ENCODE peak calls at places on chromosomes 5 and 9, in seven cellular contexts. One of them, this sample, is unnamed.
A peak's percentile ranks its signal among the peaks of the same experiment; 100 is the strongest.

GRCh38 chr9:138097501-138097991 is 220.0 kb downstream of the CACNA1B start:
- DNase-seq in suprapubic skin: peak; percentile 57
- DNase-seq in A549: no peak
- DNase-seq in stomach: peak; percentile 17
- DNase-seq in HCT116: no peak
- DNase-seq in heart left ventricle: no peak
- DNase-seq in tibial nerve: no peak
- DNase-seq in this sample: no peak

GRCh38 chr5:36492998-36493655 is 113.3 kb upstream of the SLC1A3 start:
- DNase-seq in stomach: no peak
- DNase-seq in HCT116: peak; percentile 4
- DNase-seq in tibial nerve: no peak
- DNase-seq in A549: no peak
- DNase-seq in suprapubic skin: no peak
- DNase-seq in heart left ventricle: no peak
- DNase-seq in this sample: no peak

GRCh38 chr5:135482383-135482933 is 30.3 kb upstream of the TIFAB start:
- DNase-seq in HCT116: no peak
- DNase-seq in tibial nerve: no peak
- DNase-seq in heart left ventricle: no peak
- DNase-seq in A549: no peak
- DNase-seq in suprapubic skin: no peak
- DNase-seq in stomach: no peak
- DNase-seq in this sample: no peak

GRCh38 chr9:23739753-23740152 is 86.3 kb downstream of the ELAVL2 start:
- DNase-seq in heart left ventricle: no peak
- DNase-seq in A549: no peak
- DNase-seq in stomach: no peak
- DNase-seq in HCT116: no peak
- DNase-seq in suprapubic skin: no peak
- DNase-seq in tibial nerve: no peak
- DNase-seq in this sample: no peak

GRCh38 chr5:113450366-113451328 is 15.9 kb upstream of the TSSK1B start:
- DNase-seq in tibial nerve: no peak
- DNase-seq in suprapubic skin: no peak
- DNase-seq in heart left ventricle: no peak
- DNase-seq in A549: no peak
- DNase-seq in HCT116: no peak
- DNase-seq in stomach: no peak
- DNase-seq in this sample: no peak

GRCh38 chr9:81984911-81985310 is 3.7 kb upstream of the SPATA31D1 start:
- DNase-seq in HCT116: no peak
- DNase-seq in tibial nerve: no peak
- DNase-seq in suprapubic skin: no peak
- DNase-seq in A549: no peak
- DNase-seq in heart left ventricle: no peak
- DNase-seq in stomach: no peak
- DNase-seq in this sample: no peak

GRCh38 chr5:55226934-55227737 is at the start of gene MCIDAS:
- DNase-seq in A549: peak; percentile 84
- DNase-seq in tibial nerve: no peak
- DNase-seq in stomach: peak; percentile 81
- DNase-seq in HCT116: peak; percentile 64
- DNase-seq in suprapubic skin: no peak
- DNase-seq in heart left ventricle: no peak
- DNase-seq in this sample: peak; percentile 81

GRCh38 chr5:64947031-64947430 is 178.3 kb downstream of the CWC27 start:
- DNase-seq in A549: no peak
- DNase-seq in heart left ventricle: no peak
- DNase-seq in tibial nerve: no peak
- DNase-seq in HCT116: no peak
- DNase-seq in suprapubic skin: no peak
- DNase-seq in stomach: no peak
- DNase-seq in this sample: no peak

GRCh38 chr5:72557576-72558336 is 50.5 kb upstream of the ZNF366 start:
- DNase-seq in stomach: no peak
- DNase-seq in HCT116: no peak
- DNase-seq in A549: no peak
- DNase-seq in heart left ventricle: no peak
- DNase-seq in suprapubic skin: no peak
- DNase-seq in tibial nerve: no peak
- DNase-seq in this sample: no peak

GRCh38 chr9:110977259-110977709 is 61.0 kb downstream of the LPAR1 start:
- DNase-seq in stomach: peak; percentile 70
- DNase-seq in tibial nerve: no peak
- DNase-seq in heart left ventricle: no peak
- DNase-seq in HCT116: peak; percentile 79
- DNase-seq in suprapubic skin: no peak
- DNase-seq in A549: peak; percentile 36
- DNase-seq in this sample: peak; percentile 26
- TF ChIP-seq POLR2A in stomach: no peak
- TF ChIP-seq POLR2A in tibial nerve: no peak
- TF ChIP-seq POLR2A in heart left ventricle: no peak
- TF ChIP-seq POLR2A in HCT116: no peak
- TF ChIP-seq POLR2A in suprapubic skin: no peak
- TF ChIP-seq POLR2A in A549: no peak
- TF ChIP-seq POLR2A in this sample: no peak

GRCh38 chr9:108003551-108003950 is 514.0 kb upstream of the KLF4 start:
- DNase-seq in suprapubic skin: no peak
- DNase-seq in HCT116: no peak
- DNase-seq in stomach: no peak
- DNase-seq in heart left ventricle: no peak
- DNase-seq in A549: no peak
- DNase-seq in tibial nerve: no peak
- DNase-seq in this sample: no peak
- TF ChIP-seq POLR2A in suprapubic skin: no peak
- TF ChIP-seq POLR2A in HCT116: no peak
- TF ChIP-seq POLR2A in stomach: no peak
- TF ChIP-seq POLR2A in heart left ventricle: no peak
- TF ChIP-seq POLR2A in A549: no peak
- TF ChIP-seq POLR2A in tibial nerve: no peak
- TF ChIP-seq POLR2A in this sample: no peak

GRCh38 chr5:170105643-170106611 is at the start of gene FOXI1:
- DNase-seq in HCT116: no peak
- DNase-seq in A549: no peak
- DNase-seq in tibial nerve: no peak
- DNase-seq in stomach: no peak
- DNase-seq in heart left ventricle: no peak
- DNase-seq in suprapubic skin: no peak
- DNase-seq in this sample: no peak
- TF ChIP-seq POLR2A in HCT116: no peak
- TF ChIP-seq POLR2A in A549: no peak
- TF ChIP-seq POLR2A in tibial nerve: no peak
- TF ChIP-seq POLR2A in stomach: no peak
- TF ChIP-seq POLR2A in heart left ventricle: no peak
- TF ChIP-seq POLR2A in suprapubic skin: no peak
- TF ChIP-seq POLR2A in this sample: no peak

GRCh38 chr5:96936431-96937221 is 746 bp downstream of the LNPEP start:
- DNase-seq in HCT116: no peak
- DNase-seq in heart left ventricle: peak; percentile 33
- DNase-seq in A549: peak; percentile 21
- DNase-seq in suprapubic skin: peak; percentile 78
- DNase-seq in tibial nerve: peak; percentile 13
- DNase-seq in stomach: peak; percentile 46
- DNase-seq in this sample: peak; percentile 8

GRCh38 chr5:96934291-96934694 is 1.6 kb upstream of the LNPEP start:
- DNase-seq in tibial nerve: no peak
- DNase-seq in heart left ventricle: no peak
- DNase-seq in HCT116: no peak
- DNase-seq in A549: peak; percentile 49
- DNase-seq in suprapubic skin: no peak
- DNase-seq in stomach: no peak
- DNase-seq in this sample: no peak

GRCh38 chr5:96935556-96936430 is at the start of gene LNPEP:
- DNase-seq in suprapubic skin: peak; percentile 97
- DNase-seq in stomach: peak; percentile 97
- DNase-seq in heart left ventricle: peak; percentile 97
- DNase-seq in tibial nerve: peak; percentile 91
- DNase-seq in HCT116: peak; percentile 94
- DNase-seq in A549: peak; percentile 98
- DNase-seq in this sample: peak; percentile 85

GRCh38 chr5:96933764-96934163 is 2.1 kb upstream of the LNPEP start:
- DNase-seq in A549: no peak
- DNase-seq in HCT116: no peak
- DNase-seq in suprapubic skin: no peak
- DNase-seq in tibial nerve: no peak
- DNase-seq in heart left ventricle: no peak
- DNase-seq in stomach: no peak
- DNase-seq in this sample: no peak

GRCh38 chr5:96934695-96935555 is 955 bp upstream of the LNPEP start:
- DNase-seq in heart left ventricle: peak; percentile 92
- DNase-seq in A549: peak; percentile 96
- DNase-seq in tibial nerve: peak; percentile 85
- DNase-seq in suprapubic skin: peak; percentile 95
- DNase-seq in stomach: peak; percentile 95
- DNase-seq in HCT116: peak; percentile 93
- DNase-seq in this sample: peak; percentile 67
- TF ChIP-seq POLR2A in heart left ventricle: peak; percentile 44
- TF ChIP-seq POLR2A in A549: peak; percentile 73
- TF ChIP-seq POLR2A in tibial nerve: peak; percentile 85
- TF ChIP-seq POLR2A in suprapubic skin: peak; percentile 18
- TF ChIP-seq POLR2A in stomach: peak; percentile 74
- TF ChIP-seq POLR2A in HCT116: peak; percentile 51
- TF ChIP-seq POLR2A in this sample: peak; percentile 76

DNA sequence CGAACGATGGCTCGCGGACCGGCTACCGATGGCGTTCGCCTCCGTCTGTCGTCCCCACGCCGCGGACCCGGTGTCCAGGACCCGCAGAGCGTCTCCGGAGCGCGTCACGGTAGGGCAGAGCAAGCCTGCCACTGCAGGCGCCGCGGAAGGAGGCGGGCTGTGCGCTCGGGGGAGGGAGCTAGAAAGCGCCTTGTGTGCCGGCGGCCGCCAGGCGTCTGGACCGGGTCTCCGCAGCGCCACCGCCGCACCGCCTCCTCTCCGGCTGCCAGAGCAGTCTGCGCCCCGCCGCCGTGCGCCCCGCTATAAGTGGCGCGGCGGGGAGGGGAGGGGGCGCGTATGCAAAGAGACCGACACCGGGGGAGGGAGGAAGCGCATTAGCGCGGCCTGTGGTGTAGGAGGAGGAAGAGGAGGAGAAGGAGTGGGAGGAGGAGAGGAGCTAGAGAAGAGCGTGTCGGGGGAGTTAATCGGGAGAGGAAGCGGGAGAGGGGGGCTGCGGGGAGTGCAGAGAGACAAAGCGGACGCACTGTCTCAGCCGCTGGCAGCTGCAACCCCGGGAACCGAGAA is at the start of gene ENC1:
- DNase-seq in tibial nerve: peak; percentile 58
- DNase-seq in suprapubic skin: peak; percentile 90
- DNase-seq in HCT116: peak; percentile 55
- DNase-seq in stomach: peak; percentile 88
- DNase-seq in A549: peak; percentile 92
- DNase-seq in heart left ventricle: peak; percentile 89
- DNase-seq in this sample: peak; percentile 35
- TF ChIP-seq POLR2A in tibial nerve: no peak
- TF ChIP-seq POLR2A in suprapubic skin: no peak
- TF ChIP-seq POLR2A in HCT116: peak; percentile 38
- TF ChIP-seq POLR2A in stomach: no peak
- TF ChIP-seq POLR2A in A549: peak; percentile 97
- TF ChIP-seq POLR2A in heart left ventricle: peak; percentile 71
- TF ChIP-seq POLR2A in this sample: peak; percentile 100

GRCh38 chr5:61624966-61625681 is 293.1 kb downstream of the ZSWIM6 start:
- DNase-seq in suprapubic skin: no peak
- DNase-seq in A549: no peak
- DNase-seq in HCT116: no peak
- DNase-seq in stomach: no peak
- DNase-seq in tibial nerve: no peak
- DNase-seq in heart left ventricle: no peak
- DNase-seq in this sample: no peak

GRCh38 chr5:61626639-61627282 is 294.7 kb downstream of the ZSWIM6 start:
- DNase-seq in heart left ventricle: peak; percentile 35
- DNase-seq in HCT116: no peak
- DNase-seq in tibial nerve: no peak
- DNase-seq in suprapubic skin: no peak
- DNase-seq in A549: no peak
- DNase-seq in stomach: no peak
- DNase-seq in this sample: no peak

GRCh38 chr5:61624553-61624952 is 292.5 kb downstream of the ZSWIM6 start:
- DNase-seq in tibial nerve: no peak
- DNase-seq in suprapubic skin: no peak
- DNase-seq in A549: no peak
- DNase-seq in stomach: no peak
- DNase-seq in HCT116: no peak
- DNase-seq in heart left ventricle: no peak
- DNase-seq in this sample: no peak

GRCh38 chr5:61623401-61624069 is 291.5 kb downstream of the ZSWIM6 start:
- DNase-seq in HCT116: no peak
- DNase-seq in heart left ventricle: no peak
- DNase-seq in tibial nerve: no peak
- DNase-seq in stomach: no peak
- DNase-seq in A549: peak; percentile 60
- DNase-seq in suprapubic skin: no peak
- DNase-seq in this sample: no peak

DNA sequence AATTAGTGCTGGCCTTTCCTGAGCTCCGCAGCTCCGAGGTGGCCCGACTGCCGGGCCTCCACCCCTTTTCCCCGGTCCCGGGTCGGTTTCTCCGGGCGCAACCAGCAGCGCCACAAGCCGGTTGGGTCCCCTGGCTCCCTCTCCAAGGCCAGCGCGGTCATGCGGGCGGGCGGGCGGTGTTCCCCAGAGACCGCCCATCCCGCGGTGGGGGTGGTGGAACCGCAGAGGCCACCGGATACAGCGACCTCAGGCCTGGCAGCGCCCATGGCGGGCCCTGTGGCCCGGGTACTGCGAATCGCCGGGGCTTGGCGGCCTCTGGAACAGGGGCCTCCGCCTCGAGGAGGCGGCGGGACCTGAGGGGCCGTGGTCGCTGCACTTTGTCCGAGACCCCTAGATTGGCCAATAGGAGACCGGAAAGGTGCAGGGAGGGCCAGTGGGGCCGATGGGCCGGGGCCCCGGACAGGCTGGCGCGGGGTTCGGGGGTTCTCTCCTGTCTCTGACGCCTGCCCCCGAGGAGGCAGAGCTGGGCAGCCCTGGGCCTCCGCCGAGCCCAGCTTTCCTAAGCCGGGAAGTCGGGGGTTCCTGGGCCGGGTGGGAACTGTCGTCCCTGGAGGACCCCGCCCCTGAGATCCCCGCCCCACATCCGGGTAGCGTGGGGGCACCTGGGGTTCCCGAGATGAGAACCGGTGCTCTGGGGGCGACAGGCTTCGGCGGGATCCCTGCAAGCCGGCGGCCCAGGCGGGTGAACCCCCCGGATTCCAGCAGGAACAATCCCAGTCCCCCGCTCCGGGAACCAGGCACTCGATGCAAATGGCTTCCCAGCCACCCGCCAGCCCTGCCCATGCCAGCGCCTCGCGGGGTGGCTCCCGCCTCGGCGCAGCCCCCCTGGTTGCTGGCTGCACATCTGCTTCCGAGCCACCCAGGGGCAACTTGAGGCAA is 293.9 kb downstream of the ZSWIM6 start:
- DNase-seq in tibial nerve: peak; percentile 43
- DNase-seq in suprapubic skin: peak; percentile 84
- DNase-seq in HCT116: no peak
- DNase-seq in stomach: peak; percentile 79
- DNase-seq in A549: peak; percentile 66
- DNase-seq in heart left ventricle: peak; percentile 82
- DNase-seq in this sample: no peak
- TF ChIP-seq POLR2A in tibial nerve: no peak
- TF ChIP-seq POLR2A in suprapubic skin: no peak
- TF ChIP-seq POLR2A in HCT116: no peak
- TF ChIP-seq POLR2A in stomach: no peak
- TF ChIP-seq POLR2A in A549: peak; percentile 26
- TF ChIP-seq POLR2A in heart left ventricle: peak; percentile 43
- TF ChIP-seq POLR2A in this sample: no peak